ENCODE peak calls at places on chromosomes 7 and 10, in four cellular contexts. One of them, this sample, is unnamed.
A peak's percentile ranks its signal among the peaks of the same experiment; 100 is the strongest.

GRCh38 chr10:3180361-3180760 is 7.8 kb upstream of the PITRM1 start:
- DNase-seq in psoas muscle: no peak
- DNase-seq in GM23248: no peak
- DNase-seq in IMR-90: no peak
- DNase-seq in this sample: no peak

GRCh38 chr10:70997236-70997635 is 108.9 kb upstream of the PCBD1 start:
- DNase-seq in psoas muscle: no peak
- DNase-seq in IMR-90: no peak
- DNase-seq in GM23248: no peak
- DNase-seq in this sample: no peak

GRCh38 chr10:70920519-70920918 is 32.2 kb upstream of the PCBD1 start:
- DNase-seq in IMR-90: no peak
- DNase-seq in GM23248: no peak
- DNase-seq in psoas muscle: peak; percentile 3
- DNase-seq in this sample: no peak

GRCh38 chr7:128793184-128793552 is 1.4 kb downstream of the CCDC136 start:
- DNase-seq in GM23248: no peak
- DNase-seq in psoas muscle: no peak
- DNase-seq in IMR-90: no peak
- DNase-seq in this sample: no peak

GRCh38 chr10:78377362-78377761 is 343.7 kb downstream of the RPS24 start:
- DNase-seq in IMR-90: no peak
- DNase-seq in psoas muscle: no peak
- DNase-seq in GM23248: no peak
- DNase-seq in this sample: no peak

GRCh38 chr7:88927-89921 is 103.1 kb upstream of the FAM20C start:
- DNase-seq in IMR-90: peak; percentile 96
- DNase-seq in GM23248: peak; percentile 97
- DNase-seq in psoas muscle: peak; percentile 80
- DNase-seq in this sample: no peak

GRCh38 chr7:107206136-107206535 is 37.3 kb downstream of the HBP1 start:
- DNase-seq in psoas muscle: no peak
- DNase-seq in GM23248: no peak
- DNase-seq in IMR-90: no peak
- DNase-seq in this sample: no peak

GRCh38 chr7:117212969-117213877 is 109.6 kb downstream of the WNT2 start:
- DNase-seq in psoas muscle: peak; percentile 25
- DNase-seq in IMR-90: peak; percentile 75
- DNase-seq in GM23248: peak; percentile 73
- DNase-seq in this sample: peak; percentile 7

GRCh38 chr10:86376403-86376802 is 9.8 kb upstream of the GRID1 start:
- DNase-seq in IMR-90: no peak
- DNase-seq in GM23248: no peak
- DNase-seq in psoas muscle: no peak
- DNase-seq in this sample: no peak

GRCh38 chr7:988426-988911 is 5.5 kb downstream of the CYP2W1 start:
- DNase-seq in IMR-90: no peak
- DNase-seq in psoas muscle: no peak
- DNase-seq in GM23248: peak; percentile 38
- DNase-seq in this sample: no peak

GRCh38 chr7:104936546-104936945 is 77.5 kb upstream of the KMT2E start:
- DNase-seq in psoas muscle: no peak
- DNase-seq in IMR-90: no peak
- DNase-seq in GM23248: no peak
- DNase-seq in this sample: no peak

GRCh38 chr10:99540673-99541531 is 8.2 kb downstream of the NKX2-3 start:
- DNase-seq in GM23248: no peak
- DNase-seq in psoas muscle: no peak
- DNase-seq in IMR-90: no peak
- DNase-seq in this sample: no peak

GRCh38 chr10:97827778-97828291 is 21.8 kb upstream of the GOLGA7B start:
- DNase-seq in IMR-90: no peak
- DNase-seq in psoas muscle: no peak
- DNase-seq in GM23248: peak; percentile 56
- DNase-seq in this sample: no peak

GRCh38 chr10:72334196-72334831 is 20.4 kb downstream of the DNAJB12 start:
- DNase-seq in psoas muscle: no peak
- DNase-seq in IMR-90: peak; percentile 50
- DNase-seq in GM23248: no peak
- DNase-seq in this sample: no peak

GRCh38 chr7:82904871-82905270 is 257.8 kb downstream of the PCLO start:
- DNase-seq in psoas muscle: no peak
- DNase-seq in GM23248: no peak
- DNase-seq in IMR-90: no peak
- DNase-seq in this sample: no peak

GRCh38 chr7:155581107-155581830 is 34.9 kb upstream of the CNPY1 start:
- DNase-seq in psoas muscle: no peak
- DNase-seq in IMR-90: no peak
- DNase-seq in GM23248: no peak
- DNase-seq in this sample: no peak

GRCh38 chr10:24008164-24009066 is 200.5 kb upstream of the KIAA1217 start:
- DNase-seq in GM23248: peak; percentile 52
- DNase-seq in psoas muscle: no peak
- DNase-seq in IMR-90: no peak
- DNase-seq in this sample: no peak

GRCh38 chr10:48636231-48636630 is 31.4 kb upstream of the ARHGAP22 start:
- DNase-seq in GM23248: no peak
- DNase-seq in psoas muscle: no peak
- DNase-seq in IMR-90: no peak
- DNase-seq in this sample: no peak

GRCh38 chr10:48633381-48634197 is 28.7 kb upstream of the ARHGAP22 start:
- DNase-seq in psoas muscle: no peak
- DNase-seq in IMR-90: no peak
- DNase-seq in GM23248: no peak
- DNase-seq in this sample: no peak

GRCh38 chr10:48634198-48634983 is 29.5 kb upstream of the ARHGAP22 start:
- DNase-seq in psoas muscle: peak; percentile 44
- DNase-seq in IMR-90: peak; percentile 69
- DNase-seq in GM23248: peak; percentile 97
- DNase-seq in this sample: no peak

GRCh38 chr10:48636901-48637300 is 32.0 kb upstream of the ARHGAP22 start:
- DNase-seq in IMR-90: no peak
- DNase-seq in psoas muscle: no peak
- DNase-seq in GM23248: no peak
- DNase-seq in this sample: no peak

GRCh38 chr10:48634984-48635557 is 30.2 kb upstream of the ARHGAP22 start:
- DNase-seq in psoas muscle: no peak
- DNase-seq in IMR-90: no peak
- DNase-seq in GM23248: no peak
- DNase-seq in this sample: no peak
- H3K27ac ChIP-seq in psoas muscle: no peak overlapping the region
- H3K27ac ChIP-seq in IMR-90: no peak overlapping the region
- H3K27ac ChIP-seq in GM23248: peak overlapping the region; percentile 90
- H3K27ac ChIP-seq in this sample: no peak overlapping the region

GRCh38 chr10:89283174-89283987 is 18.5 kb upstream of the IFIT2 start:
- DNase-seq in IMR-90: peak; percentile 64
- DNase-seq in GM23248: peak; percentile 69
- DNase-seq in psoas muscle: no peak
- DNase-seq in this sample: no peak

GRCh38 chr10:89280501-89280900 is 21.3 kb upstream of the IFIT2 start:
- DNase-seq in GM23248: no peak
- DNase-seq in IMR-90: no peak
- DNase-seq in psoas muscle: no peak
- DNase-seq in this sample: no peak

GRCh38 chr10:89281606-89282395 is 20.0 kb upstream of the IFIT2 start:
- DNase-seq in psoas muscle: no peak
- DNase-seq in GM23248: no peak
- DNase-seq in IMR-90: no peak
- DNase-seq in this sample: no peak

GRCh38 chr10:89279449-89279869 is 22.4 kb upstream of the IFIT2 start:
- DNase-seq in IMR-90: no peak
- DNase-seq in psoas muscle: no peak
- DNase-seq in GM23248: no peak
- DNase-seq in this sample: no peak

GRCh38 chr10:89283988-89284475 is 17.8 kb upstream of the IFIT2 start:
- DNase-seq in IMR-90: peak; percentile 81
- DNase-seq in GM23248: peak; percentile 86
- DNase-seq in psoas muscle: peak; percentile 42
- DNase-seq in this sample: no peak
- H3K4me3 ChIP-seq in IMR-90: peak overlapping the region; percentile 1
- H3K4me3 ChIP-seq in GM23248: peak overlapping the region; percentile 48
- H3K4me3 ChIP-seq in psoas muscle: no peak overlapping the region
- H3K4me3 ChIP-seq in this sample: no peak overlapping the region

GRCh38 chr7:157699357-157700013 is 362.7 kb downstream of the DNAJB6 start:
- DNase-seq in psoas muscle: no peak
- DNase-seq in GM23248: no peak
- DNase-seq in IMR-90: no peak
- DNase-seq in this sample: no peak
- H3K9me3 ChIP-seq in psoas muscle: no peaks in the 10 kb centered on the region
- H3K9me3 ChIP-seq in GM23248: no peaks in the 10 kb centered on the region
- H3K9me3 ChIP-seq in IMR-90: peaks cover 14% of the 10 kb centered on the region
- H3K9me3 ChIP-seq in this sample: no peaks in the 10 kb centered on the region

GRCh38 chr7:90246184-90246583 is 1.2 kb downstream of the CFAP69 start:
- DNase-seq in psoas muscle: no peak
- DNase-seq in IMR-90: peak; percentile 32
- DNase-seq in GM23248: peak; percentile 79
- DNase-seq in this sample: no peak

GRCh38 chr7:90248706-90249105 is 3.7 kb downstream of the CFAP69 start:
- DNase-seq in GM23248: no peak
- DNase-seq in IMR-90: no peak
- DNase-seq in psoas muscle: no peak
- DNase-seq in this sample: no peak

GRCh38 chr7:90244909-90245841 is at the start of gene CFAP69:
- DNase-seq in IMR-90: peak; percentile 78
- DNase-seq in GM23248: peak; percentile 95
- DNase-seq in psoas muscle: peak; percentile 92
- DNase-seq in this sample: peak; percentile 71

GRCh38 chr7:90251304-90251635 is 6.3 kb downstream of the CFAP69 start:
- DNase-seq in IMR-90: no peak
- DNase-seq in GM23248: no peak
- DNase-seq in psoas muscle: no peak
- DNase-seq in this sample: no peak

DNA sequence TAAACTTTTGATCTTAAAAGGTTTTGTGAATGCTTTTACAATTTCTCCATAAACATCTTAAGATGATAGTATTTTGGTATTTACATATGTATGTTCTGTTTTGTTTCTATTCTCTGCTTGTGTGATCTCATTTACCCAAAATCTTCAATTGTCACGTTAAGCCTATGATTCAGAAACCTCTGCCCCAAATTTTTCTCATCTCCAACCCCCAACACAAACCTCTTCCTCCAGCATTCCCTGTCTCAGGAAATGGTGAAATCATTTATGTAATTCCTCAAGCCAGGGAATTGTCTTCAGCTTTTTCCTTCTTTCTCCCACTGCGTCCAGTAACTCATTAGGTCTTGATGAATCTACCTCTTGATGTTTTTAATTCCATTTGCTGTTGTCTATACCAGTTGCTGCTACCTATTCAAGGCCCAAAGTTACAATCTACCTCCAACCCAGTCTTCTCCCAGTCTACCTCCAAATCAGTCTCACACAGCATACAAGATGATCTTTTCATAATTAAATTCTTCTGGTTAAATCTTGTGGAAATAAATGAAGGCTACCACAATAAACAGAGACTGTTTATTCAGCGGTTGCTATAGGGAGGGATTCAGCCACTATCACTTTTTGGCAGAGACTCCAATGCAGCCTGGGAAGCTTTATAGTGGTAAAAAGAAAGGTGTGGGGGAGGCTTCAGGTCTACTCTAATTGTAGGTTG is 5.8 kb downstream of the CFAP69 start:
- DNase-seq in psoas muscle: no peak
- DNase-seq in IMR-90: peak; percentile 40
- DNase-seq in GM23248: peak; percentile 86
- DNase-seq in this sample: no peak
- H3K27ac ChIP-seq in psoas muscle: no peak overlapping the region
- H3K27ac ChIP-seq in IMR-90: no peak overlapping the region
- H3K27ac ChIP-seq in GM23248: peak overlapping the region; percentile 100
- H3K27ac ChIP-seq in this sample: no peak overlapping the region

GRCh38 chr7:131654668-131655326 is 98.4 kb upstream of the PODXL start:
- DNase-seq in psoas muscle: peak; percentile 87
- DNase-seq in IMR-90: peak; percentile 72
- DNase-seq in GM23248: peak; percentile 93
- DNase-seq in this sample: peak; percentile 36

GRCh38 chr7:131656980-131657725 is 100.7 kb upstream of the PODXL start:
- DNase-seq in IMR-90: no peak
- DNase-seq in psoas muscle: no peak
- DNase-seq in GM23248: no peak
- DNase-seq in this sample: no peak

GRCh38 chr7:131655447-131655846 is 99.0 kb upstream of the PODXL start:
- DNase-seq in GM23248: no peak
- DNase-seq in psoas muscle: no peak
- DNase-seq in IMR-90: no peak
- DNase-seq in this sample: no peak

GRCh38 chr7:131655866-131656265 is 99.4 kb upstream of the PODXL start:
- DNase-seq in psoas muscle: no peak
- DNase-seq in GM23248: no peak
- DNase-seq in IMR-90: no peak
- DNase-seq in this sample: no peak

GRCh38 chr7:131657881-131658280 is 101.5 kb upstream of the PODXL start:
- DNase-seq in psoas muscle: no peak
- DNase-seq in IMR-90: no peak
- DNase-seq in GM23248: no peak
- DNase-seq in this sample: no peak
- H3K4me3 ChIP-seq in psoas muscle: no peak overlapping the region
- H3K4me3 ChIP-seq in IMR-90: no peak overlapping the region
- H3K4me3 ChIP-seq in GM23248: no peak overlapping the region
- H3K4me3 ChIP-seq in this sample: no peak overlapping the region

GRCh38 chr10:106387063-106387462 is 777.4 kb downstream of the SORCS1 start:
- DNase-seq in IMR-90: peak; percentile 35
- DNase-seq in GM23248: peak; percentile 55
- DNase-seq in psoas muscle: no peak
- DNase-seq in this sample: no peak
- H3K9me3 ChIP-seq in IMR-90: no peaks in the 10 kb centered on the region
- H3K9me3 ChIP-seq in GM23248: no peaks in the 10 kb centered on the region
- H3K9me3 ChIP-seq in psoas muscle: no peaks in the 10 kb centered on the region
- H3K9me3 ChIP-seq in this sample: no peaks in the 10 kb centered on the region